ENCODE peak calls at places on chromosomes 3 and 15, in ten cellular contexts. N is heart left ventricle; X is breast epithelium; M is T-helper 17 cell; Z is stimulated activated CD4-positive, alpha-beta T cell treated with anti-CD3 and anti-CD28 coated beads, Interleukin-12 subunit alpha, Interleukin-12 subunit beta, amount 100 ng/mL, for 48 hours; Q is stimulated activated CD8-positive, alpha-beta memory T cell treated with anti-CD3 and anti-CD28 coated beads, Interleukin-7, amount 100 ng/mL, for 4 hours; O is skeletal muscle cell; L is Kasumi-1; A is activated CD8-positive, alpha-beta memory T cell treated with anti-CD3 and anti-CD28 coated beads, Interleukin-2, amount 50 U/mL, for 4 hours; P is pancreas. Y is an unnamed sample.

GRCh38 chr3:66606126-66606525 is 105.3 kb upstream of the LRIG1 start:
- DNase-seq in X (no peak), Z (no peak), O (no peak), L (no peak), A (no peak), P (no peak), M (no peak), N (no peak), Q (no peak), Y (no peak)

GRCh38 chr3:149968216-149968615 is 2.5 kb downstream of the PFN2 start:
- DNase-seq in X (no peak), L (no peak), N (no peak), Q (no peak), Z (no peak), A (no peak), O (no peak), M (no peak), P (no peak), Y (no peak)

GRCh38 chr3:78414261-78414660 is 1353.5 kb downstream of the ROBO1 start:
- DNase-seq in L (no peak), X (no peak), M (no peak), Z (no peak), O (no peak), N (no peak), Q (no peak), A (no peak), P (no peak), Y (no peak)

GRCh38 chr3:177959188-177959587 is 577.0 kb upstream of the KCNMB2 start:
- DNase-seq in M (no peak), L (no peak), A (no peak), Z (no peak), Q (no peak), P (no peak), O (no peak), X (no peak), N (no peak), Y (no peak)

GRCh38 chr15:74790080-74790916 is 8.4 kb downstream of the CSK start:
- DNase-seq in Q (peak; percentile 45), N (peak; percentile 87), Z (no peak), O (peak; percentile 67), M (no peak), A (no peak), X (no peak), P (no peak), L (peak; percentile 93), Y (peak; percentile 82)

GRCh38 chr15:100849021-100849831 is 30.4 kb upstream of the ALDH1A3 start:
- DNase-seq in X (peak; percentile 74), A (peak; percentile 63), L (peak; percentile 65), P (peak; percentile 63), N (peak; percentile 33), O (no peak), Z (peak; percentile 35), M (peak; percentile 21), Q (peak; percentile 53), Y (peak; percentile 77)

GRCh38 chr3:49841126-49841525 is 15.2 kb downstream of the TRAIP start:
- DNase-seq in P (no peak), A (no peak), X (no peak), N (no peak), L (peak; percentile 47), O (no peak), Z (no peak), Q (no peak), M (no peak), Y (no peak)

GRCh38 chr15:92121047-92121446 is 267.5 kb downstream of the SLCO3A1 start:
- DNase-seq in L (no peak), M (no peak), X (no peak), O (no peak), P (no peak), N (no peak), Q (no peak), A (no peak), Z (no peak), Y (no peak)

GRCh38 chr3:103960819-103961218 is 1405.9 kb upstream of the ALCAM start:
- DNase-seq in X (no peak), O (no peak), M (no peak), Z (no peak), L (no peak), A (no peak), Q (no peak), P (no peak), N (no peak), Y (no peak)

GRCh38 chr15:66770518-66771350 is 68.7 kb downstream of the SMAD6 start:
- DNase-seq in X (no peak), L (no peak), Q (no peak), N (no peak), Z (no peak), P (no peak), M (no peak), A (no peak), O (no peak), Y (peak; percentile 48)

Y was measured in sigmoid colon.